ENCODE peak calls at places on chromosomes 12 and 14, in six cellular contexts. One of them, this sample, is unnamed.

GRCh38 chr12:26032719-26033241 is 74.3 kb downstream of the RASSF8 start:
- DNase-seq in cardiac fibroblast: peak
- DNase-seq in left lobe of liver: no peak
- DNase-seq in substantia nigra: no peak
- DNase-seq in fibroblast of lung: peak
- DNase-seq in spleen: no peak
- DNase-seq in this sample: no peak

GRCh38 chr12:42296503-42297109 is 29.3 kb downstream of the ZCRB1 start:
- DNase-seq in spleen: no peak
- DNase-seq in substantia nigra: no peak
- DNase-seq in fibroblast of lung: no peak
- DNase-seq in left lobe of liver: no peak
- DNase-seq in cardiac fibroblast: peak
- DNase-seq in this sample: no peak

GRCh38 chr14:99183311-99183710 is 88.7 kb downstream of the BCL11B start:
- DNase-seq in fibroblast of lung: no peak
- DNase-seq in cardiac fibroblast: no peak
- DNase-seq in spleen: no peak
- DNase-seq in substantia nigra: no peak
- DNase-seq in left lobe of liver: no peak
- DNase-seq in this sample: no peak

GRCh38 chr12:120290541-120291312 is 976 bp downstream of the RNU4-2 start:
- DNase-seq in left lobe of liver: peak
- DNase-seq in spleen: no peak
- DNase-seq in cardiac fibroblast: peak
- DNase-seq in fibroblast of lung: no peak
- DNase-seq in substantia nigra: no peak
- DNase-seq in this sample: no peak

GRCh38 chr14:73634333-73634833 is 10.4 kb upstream of the DNAL1 start:
- DNase-seq in fibroblast of lung: peak
- DNase-seq in substantia nigra: peak
- DNase-seq in left lobe of liver: peak
- DNase-seq in spleen: no peak
- DNase-seq in cardiac fibroblast: peak
- DNase-seq in this sample: no peak

GRCh38 chr14:78254911-78255431 is 84.8 kb downstream of the NRXN3 start:
- DNase-seq in left lobe of liver: no peak
- DNase-seq in substantia nigra: no peak
- DNase-seq in cardiac fibroblast: peak
- DNase-seq in fibroblast of lung: peak
- DNase-seq in spleen: no peak
- DNase-seq in this sample: no peak

GRCh38 chr12:76628745-76629144 is 69.2 kb upstream of the OSBPL8 start:
- DNase-seq in cardiac fibroblast: peak
- DNase-seq in spleen: no peak
- DNase-seq in left lobe of liver: no peak
- DNase-seq in fibroblast of lung: peak
- DNase-seq in substantia nigra: no peak
- DNase-seq in this sample: no peak

GRCh38 chr12:67394600-67394999 is 125.4 kb downstream of the CAND1 start:
- DNase-seq in substantia nigra: peak
- DNase-seq in left lobe of liver: no peak
- DNase-seq in cardiac fibroblast: peak
- DNase-seq in fibroblast of lung: peak
- DNase-seq in spleen: no peak
- DNase-seq in this sample: no peak

GRCh38 chr14:55126932-55127490 is 2.0 kb upstream of the LGALS3 start:
- DNase-seq in fibroblast of lung: no peak
- DNase-seq in cardiac fibroblast: no peak
- DNase-seq in substantia nigra: no peak
- DNase-seq in spleen: no peak
- DNase-seq in left lobe of liver: no peak
- DNase-seq in this sample: no peak

GRCh38 chr12:88391556-88391955 is 188.7 kb downstream of the KITLG start:
- DNase-seq in spleen: no peak
- DNase-seq in substantia nigra: no peak
- DNase-seq in left lobe of liver: no peak
- DNase-seq in cardiac fibroblast: peak
- DNase-seq in fibroblast of lung: peak
- DNase-seq in this sample: no peak

GRCh38 chr12:98653866-98654493 is 8.9 kb downstream of the APAF1 start:
- DNase-seq in substantia nigra: no peak
- DNase-seq in cardiac fibroblast: peak
- DNase-seq in spleen: no peak
- DNase-seq in left lobe of liver: no peak
- DNase-seq in fibroblast of lung: peak
- DNase-seq in this sample: peak

GRCh38 chr14:26765768-26766550 is 168.1 kb upstream of the NOVA1 start:
- DNase-seq in left lobe of liver: peak
- DNase-seq in spleen: no peak
- DNase-seq in substantia nigra: no peak
- DNase-seq in fibroblast of lung: peak
- DNase-seq in cardiac fibroblast: peak
- DNase-seq in this sample: no peak

This sample was measured in KG1.